ENCODE peak calls at places on chromosomes 12 and 14, in four cellular contexts. Y, U, O and L are unnamed samples.

GRCh38 chr14:105063041-105063440 is 2.2 kb downstream of the GPR132 start:
- DNase-seq in Y (no peak), U (no peak), O (no peak), L (no peak)

GRCh38 chr14:43399289-43399688 is 1107.8 kb downstream of the FSCB start:
- DNase-seq in O (no peak), U (no peak), Y (no peak), L (no peak)

GRCh38 chr14:22598896-22599244 is 770 bp downstream of the ABHD4 start:
- DNase-seq in O (peak), Y (peak), U (no peak), L (peak)

GRCh38 chr12:46377678-46378077 is 5.1 kb upstream of the SLC38A2 start:
- DNase-seq in Y (no peak), O (no peak), U (no peak), L (no peak)

GRCh38 chr12:16612647-16613046 is 6.7 kb upstream of the LMO3 start:
- DNase-seq in O (no peak), Y (no peak), U (no peak), L (no peak)

GRCh38 chr14:72024043-72024407 is 91.8 kb downstream of the RGS6 start:
- DNase-seq in O (peak), Y (peak), U (no peak), L (peak)

GRCh38 chr14:22465201-22465835 is 123.7 kb downstream of the DAD1 start:
- DNase-seq in U (no peak), O (no peak), Y (no peak), L (no peak)

GRCh38 chr12:7439579-7440505 is 4.1 kb downstream of the CD163L1 start:
- DNase-seq in Y (no peak), U (no peak), O (peak), L (peak)

GRCh38 chr12:131507881-131508280 is 203.0 kb upstream of the SFSWAP start:
- DNase-seq in Y (no peak), U (no peak), O (no peak), L (no peak)

GRCh38 chr12:113043240-113043639 is 13.3 kb upstream of the DTX1 start:
- DNase-seq in O (no peak), Y (no peak), U (peak), L (no peak)

GRCh38 chr12:113056631-113057488 is at the start of gene DTX1:
- DNase-seq in Y (no peak), O (peak), U (peak), L (no peak)

GRCh38 chr12:107843351-107844311 is 69.1 kb downstream of the ASCL4 start:
- DNase-seq in U (no peak), Y (no peak), O (no peak), L (no peak)

GRCh38 chr12:1912580-1913376 is 5.7 kb downstream of the CACNA2D4 start:
- DNase-seq in Y (no peak), O (no peak), U (no peak), L (no peak)

GRCh38 chr14:75522224-75522764 is at the start of gene BATF:
- DNase-seq in O (peak), Y (no peak), U (no peak), L (no peak)

GRCh38 chr12:113236539-113237354 is 15.5 kb downstream of the TPCN1 start:
- DNase-seq in O (no peak), Y (no peak), U (no peak), L (no peak)

GRCh38 chr14:36429692-36430091 is 90.3 kb downstream of the NKX2-1 start:
- DNase-seq in Y (no peak), U (no peak), O (no peak), L (no peak)

GRCh38 chr12:69553626-69554248 is 31.5 kb upstream of the CCT2 start:
- DNase-seq in O (no peak), U (no peak), Y (peak), L (peak)

GRCh38 chr12:65779091-65779642 is 45.1 kb upstream of the HMGA2 start:
- DNase-seq in O (no peak), Y (no peak), U (no peak), L (peak)

GRCh38 chr12:26027401-26027800 is 68.9 kb downstream of the RASSF8 start:
- DNase-seq in U (no peak), O (no peak), Y (no peak), L (no peak)

GRCh38 chr14:94591871-94592270 is 10.6 kb downstream of the SERPINA5 start:
- DNase-seq in U (no peak), Y (no peak), O (no peak), L (no peak)

GRCh38 chr14:64562432-64562831 is 12.7 kb downstream of the PPP1R36 start:
- DNase-seq in U (no peak), Y (no peak), O (no peak), L (no peak)

GRCh38 chr12:102622618-102623017 is 142.3 kb upstream of the IGF1 start:
- DNase-seq in U (no peak), O (no peak), Y (no peak), L (no peak)

GRCh38 chr12:95017482-95017881 is 14.0 kb upstream of the NDUFA12 start:
- DNase-seq in O (no peak), U (no peak), Y (no peak), L (no peak)

GRCh38 chr14:59268011-59268410 is 79.5 kb downstream of the DAAM1 start:
- DNase-seq in U (no peak), O (no peak), Y (no peak), L (no peak)

GRCh38 chr12:115871714-115872113 is 405.8 kb downstream of the MED13L start:
- DNase-seq in O (no peak), Y (no peak), U (no peak), L (peak)

GRCh38 chr14:68781161-68782021 is 11.5 kb downstream of the ZFP36L1 start:
- DNase-seq in U (no peak), Y (peak), O (peak), L (no peak)

GRCh38 chr12:7647071-7647470 is 18.6 kb downstream of the APOBEC1 start:
- DNase-seq in O (no peak), U (no peak), Y (no peak), L (no peak)